ENCODE peak calls at places on chromosomes 4 and X, in five cellular contexts. N is A549, O is cardiac muscle cell, D is heart right ventricle, R is PC-9. U is an unnamed sample.

GRCh38 chr4:15478724-15479088 is 9.0 kb downstream of the CC2D2A start:
- DNase-seq in R (no peak), D (no peak), N (no peak), O (no peak), U (no peak)

GRCh38 chr4:121582296-121582695 is 114.5 kb downstream of the ANXA5 start:
- DNase-seq in O (no peak), D (no peak), N (no peak), R (no peak), U (no peak)

GRCh38 chrX:29231800-29232199 is 644.6 kb downstream of the IL1RAPL1 start:
- DNase-seq in N (peak; percentile 2), O (no peak), D (no peak), R (no peak), U (no peak)

GRCh38 chrX:38117485-38117884 is 103.2 kb downstream of the SRPX start:
- DNase-seq in D (no peak), O (no peak), R (no peak), N (no peak), U (peak; percentile 22)

GRCh38 chrX:40108084-40108958 is 10.6 kb upstream of the BCOR start:
- DNase-seq in O (peak; percentile 58), N (peak; percentile 88), D (peak; percentile 26), R (no peak), U (peak; percentile 54)

GRCh38 chrX:76109654-76110053 is 63.2 kb upstream of the PBDC1 start:
- DNase-seq in R (no peak), N (no peak), D (no peak), O (no peak), U (no peak)

GRCh38 chr4:78065514-78066192 is 8.5 kb downstream of the FRAS1 start:
- DNase-seq in O (no peak), D (no peak), N (no peak), R (no peak), U (no peak)

GRCh38 chr4:6283282-6283681 is 13.6 kb downstream of the WFS1 start:
- DNase-seq in N (no peak), R (no peak), O (no peak), D (no peak), U (no peak)

GRCh38 chrX:80312448-80312847 is 107.8 kb upstream of the TENT5D start:
- DNase-seq in R (no peak), N (no peak), D (no peak), O (no peak), U (no peak)

GRCh38 chr4:15495621-15496020 is 25.9 kb downstream of the CC2D2A start:
- DNase-seq in D (no peak), O (no peak), R (no peak), N (no peak), U (no peak)

GRCh38 chr4:70688795-70689231 is 481 bp downstream of the UTP3 start:
- DNase-seq in R (no peak), D (no peak), O (no peak), N (no peak), U (no peak)

GRCh38 chrX:136272325-136272724 is 21.1 kb upstream of the MAP7D3 start:
- DNase-seq in R (no peak), O (no peak), D (no peak), N (peak; percentile 11), U (no peak)

GRCh38 chr4:23333946-23334878 is 555.6 kb downstream of the PPARGC1A start:
- DNase-seq in O (peak; percentile 9), D (no peak), N (peak; percentile 28), R (peak; percentile 22), U (no peak)

GRCh38 chr4:133452669-133453068 is 303.6 kb downstream of the PCDH10 start:
- DNase-seq in O (no peak), D (no peak), N (no peak), R (no peak), U (no peak)

GRCh38 chr4:128393111-128393704 is 105.6 kb upstream of the PGRMC2 start:
- DNase-seq in D (peak; percentile 22), N (no peak), R (no peak), O (peak; percentile 82), U (no peak)

GRCh38 chr4:168645933-168646768 is 149.3 kb downstream of the PALLD start:
- DNase-seq in N (no peak), D (peak; percentile 41), O (no peak), R (no peak), U (peak; percentile 75)

GRCh38 chrX:21756785-21757529 is 959 bp downstream of the SMPX start:
- DNase-seq in R (no peak), N (no peak), O (peak; percentile 63), D (no peak), U (no peak)

GRCh38 chrX:21758488-21758887 is 572 bp upstream of the SMPX start:
- DNase-seq in R (no peak), D (no peak), N (no peak), O (peak; percentile 37), U (no peak)

DNA sequence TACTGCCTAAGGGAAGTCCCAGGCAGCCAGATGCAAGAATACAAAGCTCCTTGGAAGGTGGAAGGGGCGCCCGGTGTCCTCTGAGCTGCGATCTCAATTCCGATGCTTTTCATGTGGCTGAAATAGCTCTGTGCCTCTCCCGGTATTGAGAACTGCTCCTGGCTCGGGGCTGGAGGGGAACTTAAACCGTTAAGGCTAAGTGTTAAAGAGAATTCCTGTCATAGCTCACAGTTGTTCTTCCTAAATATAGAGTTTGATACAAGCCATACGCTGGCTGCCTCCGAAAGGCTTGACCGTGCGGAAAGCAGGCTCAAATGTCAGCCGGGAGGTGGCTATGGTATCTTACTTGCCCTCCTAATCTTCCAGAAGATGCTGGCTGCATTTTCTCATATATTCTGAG is at the start of gene SMPX:
- DNase-seq in O (peak; percentile 96), D (peak; percentile 16), R (no peak), N (no peak), U (peak; percentile 59)
- H3K27ac ChIP-seq in O (peak within 1 kb of the TSS; percentile 100), D (peak within 1 kb of the TSS; percentile 81), R (no peak within 1 kb of the TSS), N (no peak within 1 kb of the TSS), U (peak within 1 kb of the TSS; percentile 84)

GRCh38 chr4:175414602-175415001 is 397.5 kb downstream of the GPM6A start:
- DNase-seq in D (no peak), O (no peak), R (no peak), N (no peak), U (no peak)
- H3K9me3 ChIP-seq in D (peaks cover 55% of the 10 kb centered on the region), O (no peaks in the 10 kb centered on the region), R (no peaks in the 10 kb centered on the region), N (peaks cover 25% of the 10 kb centered on the region), U (no peaks in the 10 kb centered on the region)

DNA sequence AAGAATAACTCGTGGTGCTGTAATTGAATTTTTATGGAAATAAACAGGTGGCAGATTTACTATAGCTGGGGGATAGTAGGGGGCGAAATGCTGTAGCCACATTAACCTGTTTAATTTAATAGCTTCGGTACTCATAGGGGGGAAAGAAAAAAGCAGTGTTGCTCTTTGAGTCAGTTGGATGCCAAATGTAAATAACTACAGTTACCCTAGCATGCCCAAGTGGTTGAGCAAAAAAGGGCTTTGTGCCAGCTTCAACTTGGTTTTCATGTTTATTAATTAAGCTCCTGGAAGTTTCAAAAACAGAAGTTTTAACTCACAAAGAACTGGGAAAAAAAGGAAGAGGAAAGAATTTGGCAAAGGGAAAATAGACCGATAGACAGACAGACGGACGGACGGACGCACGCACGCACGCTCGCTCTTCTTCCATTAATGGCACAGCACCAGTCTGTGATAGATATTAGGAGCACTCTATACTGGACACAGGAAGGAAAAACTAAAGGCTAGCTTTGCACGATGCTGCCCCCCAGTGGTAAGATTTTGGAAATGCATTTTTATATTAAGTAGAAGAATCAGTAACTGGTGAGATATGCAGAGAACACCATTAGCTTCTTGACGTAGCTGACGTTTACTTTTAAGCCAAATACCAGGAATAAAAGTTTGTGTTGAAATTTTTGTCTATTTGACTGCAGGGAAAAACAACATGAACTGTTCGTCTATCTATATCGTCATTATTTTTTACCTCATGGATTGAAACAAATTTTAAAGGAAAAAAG is 151.8 kb downstream of the SLC7A11 start:
- DNase-seq in R (peak; percentile 60), D (peak; percentile 14), O (peak; percentile 77), N (peak; percentile 68), U (no peak)
- H3K27ac ChIP-seq in R (no peak overlapping the region), D (no peak overlapping the region), O (peak overlapping the region; percentile 79), N (peak overlapping the region; percentile 41), U (no peak overlapping the region)

GRCh38 chr4:55866290-55866907 is 13.0 kb downstream of the EXOC1 start:
- DNase-seq in R (no peak), D (no peak), N (peak; percentile 67), O (no peak), U (no peak)
- H3K9me3 ChIP-seq in R (no peaks in the 10 kb centered on the region), D (no peaks in the 10 kb centered on the region), N (no peaks in the 10 kb centered on the region), O (no peaks in the 10 kb centered on the region), U (no peaks in the 10 kb centered on the region)

U was measured in right cardiac atrium.